ENCODE peak calls at places on chromosomes 3 and 15, in five cellular contexts. K is A549, I is HepG2, S is GM12878, E is K562. C is an unnamed sample.

GRCh38 chr3:172280406-172281051 is 167.7 kb downstream of the GHSR start:
- ATAC-seq in K (peak; percentile 44), I (no peak), S (no peak), E (peak; percentile 20), C (no peak)

GRCh38 chr15:90212221-90213079 is 11.3 kb downstream of the SEMA4B start:
- ATAC-seq in K (peak; percentile 3), I (no peak), S (no peak), E (no peak), C (no peak)

GRCh38 chr3:19216669-19217337 is 68.5 kb downstream of the KCNH8 start:
- ATAC-seq in K (no peak), I (no peak), S (no peak), E (no peak), C (no peak)

GRCh38 chr15:80662129-80662528 is 33.0 kb upstream of the ABHD17C start:
- ATAC-seq in K (no peak), I (no peak), S (peak; percentile 55), E (no peak), C (no peak)

GRCh38 chr3:97957617-97958311 is 14.5 kb downstream of the RIOX2 start:
- ATAC-seq in K (no peak), I (no peak), S (no peak), E (peak; percentile 68), C (peak; percentile 46)

GRCh38 chr3:142964150-142964498 is 650 bp upstream of the PAQR9 start:
- ATAC-seq in K (peak; percentile 48), I (peak; percentile 16), S (no peak), E (no peak), C (peak; percentile 17)

GRCh38 chr3:108403198-108403597 is 106.8 kb downstream of the HHLA2 start:
- ATAC-seq in K (no peak), I (no peak), S (no peak), E (no peak), C (no peak)

GRCh38 chr3:60047426-60048200 is 997.8 kb upstream of the CFAP20DC start:
- ATAC-seq in K (no peak), I (no peak), S (no peak), E (no peak), C (no peak)

GRCh38 chr3:83877909-83878308 is 1080.9 kb upstream of the CADM2 start:
- ATAC-seq in K (no peak), I (no peak), S (no peak), E (no peak), C (no peak)

DNA sequence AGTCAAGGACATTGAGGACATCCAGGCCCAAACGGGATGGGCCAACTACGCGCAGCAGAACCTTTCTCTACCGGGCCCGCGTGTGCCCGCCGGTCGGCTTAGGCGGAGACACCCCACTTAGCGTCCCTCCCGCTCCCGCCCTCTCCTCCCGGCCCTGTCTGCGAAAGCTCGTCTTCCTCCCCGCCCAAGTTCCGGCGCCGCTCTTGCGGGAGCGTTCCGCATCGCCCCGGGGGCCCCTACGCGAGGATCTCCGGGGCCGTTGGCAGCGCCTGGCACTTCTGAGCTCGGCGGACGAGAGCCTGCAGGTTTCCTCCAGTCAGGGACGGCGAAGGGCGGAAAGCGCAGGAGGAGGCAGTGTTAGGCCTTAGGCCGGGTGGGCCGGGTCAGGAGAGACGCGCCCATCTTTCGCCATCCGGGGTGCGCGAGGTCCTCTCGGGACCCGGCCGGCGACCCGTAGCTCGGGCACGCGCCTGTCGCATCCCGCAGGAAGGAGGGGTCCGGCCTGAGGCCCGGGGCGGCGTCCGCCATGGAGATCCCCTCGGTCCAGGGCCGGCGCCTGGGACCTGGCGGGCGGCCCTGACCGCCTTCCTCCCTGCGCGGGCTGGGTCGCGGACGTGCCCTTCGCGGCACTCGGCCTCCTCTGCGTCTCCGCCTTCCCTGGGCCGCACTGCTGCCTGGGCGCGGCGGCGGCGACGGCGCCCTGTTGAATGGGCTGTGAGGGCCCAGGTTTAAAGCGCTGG is at the start of gene FEM1B:
- ATAC-seq in K (peak; percentile 86), I (peak; percentile 85), S (peak; percentile 88), E (peak; percentile 87), C (peak; percentile 91)
- TF ChIP-seq POLR2A in K (peak; percentile 67), I (peak; percentile 71), S (peak; percentile 90), E (peak; percentile 91), C (peak; percentile 49)

GRCh38 chr15:41507820-41508290 is 5.8 kb downstream of the LTK start:
- ATAC-seq in K (no peak), I (peak; percentile 4), S (no peak), E (no peak), C (no peak)
- TF ChIP-seq EP300 in K (no peak), I (no peak), S (no peak), E (no peak), C (no peak)

DNA sequence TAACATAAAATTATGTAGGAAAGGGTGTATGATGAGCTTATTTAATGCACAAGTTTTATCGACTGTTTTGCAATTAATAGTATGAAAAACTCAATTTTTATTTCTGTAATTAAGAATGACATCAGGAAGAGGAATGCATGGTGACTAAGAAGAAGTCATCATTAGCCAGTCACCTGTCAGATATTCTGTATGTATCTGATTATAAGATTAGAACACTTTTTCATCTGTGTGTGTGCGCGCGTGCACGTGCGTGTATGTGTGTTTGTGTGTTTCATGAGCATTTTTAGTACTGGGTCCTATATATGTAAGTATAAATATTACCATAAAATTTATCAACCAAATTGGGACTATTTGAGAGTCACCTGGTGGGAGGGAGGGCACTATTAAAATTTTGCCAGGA is 5.0 kb upstream of the ABHD2 start:
- ATAC-seq in K (no peak), I (no peak), S (no peak), E (no peak), C (no peak)
- TF ChIP-seq POLR2A in K (no peak), I (no peak), S (no peak), E (no peak), C (no peak)

GRCh38 chr15:33655488-33655887 is 312.8 kb upstream of the CHRM5 start:
- ATAC-seq in K (no peak), I (no peak), S (no peak), E (no peak), C (no peak)
- TF ChIP-seq EP300 in K (no peak), I (no peak), S (no peak), E (no peak), C (no peak)

DNA sequence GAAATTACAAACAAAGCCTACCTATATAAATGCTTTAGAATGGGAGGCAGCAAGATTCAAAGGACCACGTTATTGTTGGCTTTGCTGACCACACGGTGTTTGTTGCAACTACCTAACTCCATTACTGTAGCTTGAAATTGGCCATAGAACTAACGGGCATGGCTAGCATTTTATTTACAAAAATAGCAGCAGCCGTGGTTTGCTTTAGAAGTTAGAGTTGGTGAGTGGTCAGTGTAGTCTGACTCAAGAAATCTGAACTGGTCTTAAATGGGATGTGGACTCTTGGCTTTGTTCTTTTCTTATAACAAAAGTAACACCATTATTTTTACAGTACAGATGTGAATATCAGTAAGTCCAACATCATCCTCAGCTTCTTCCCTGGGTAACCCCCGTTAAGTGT is 10.6 kb downstream of the ATP1B3 start:
- ATAC-seq in K (no peak), I (no peak), S (no peak), E (no peak), C (no peak)
- TF ChIP-seq POLR2A in K (no peak), I (no peak), S (no peak), E (no peak), C (no peak)

GRCh38 chr15:70318594-70318993 is 220.9 kb upstream of the TLE3 start:
- ATAC-seq in K (no peak), I (no peak), S (no peak), E (no peak), C (no peak)

GRCh38 chr15:70320077-70320830 is 222.5 kb upstream of the TLE3 start:
- ATAC-seq in K (no peak), I (no peak), S (peak; percentile 55), E (no peak), C (no peak)

GRCh38 chr15:70319466-70319865 is 221.7 kb upstream of the TLE3 start:
- ATAC-seq in K (no peak), I (no peak), S (peak; percentile 97), E (no peak), C (no peak)

GRCh38 chr15:70321106-70321809 is 223.5 kb upstream of the TLE3 start:
- ATAC-seq in K (no peak), I (no peak), S (no peak), E (no peak), C (no peak)

GRCh38 chr15:70318996-70319465 is 221.3 kb upstream of the TLE3 start:
- ATAC-seq in K (no peak), I (no peak), S (peak; percentile 40), E (no peak), C (peak; percentile 75)
- TF ChIP-seq EP300 in K (no peak), I (no peak), S (no peak), E (no peak), C (no peak)

DNA sequence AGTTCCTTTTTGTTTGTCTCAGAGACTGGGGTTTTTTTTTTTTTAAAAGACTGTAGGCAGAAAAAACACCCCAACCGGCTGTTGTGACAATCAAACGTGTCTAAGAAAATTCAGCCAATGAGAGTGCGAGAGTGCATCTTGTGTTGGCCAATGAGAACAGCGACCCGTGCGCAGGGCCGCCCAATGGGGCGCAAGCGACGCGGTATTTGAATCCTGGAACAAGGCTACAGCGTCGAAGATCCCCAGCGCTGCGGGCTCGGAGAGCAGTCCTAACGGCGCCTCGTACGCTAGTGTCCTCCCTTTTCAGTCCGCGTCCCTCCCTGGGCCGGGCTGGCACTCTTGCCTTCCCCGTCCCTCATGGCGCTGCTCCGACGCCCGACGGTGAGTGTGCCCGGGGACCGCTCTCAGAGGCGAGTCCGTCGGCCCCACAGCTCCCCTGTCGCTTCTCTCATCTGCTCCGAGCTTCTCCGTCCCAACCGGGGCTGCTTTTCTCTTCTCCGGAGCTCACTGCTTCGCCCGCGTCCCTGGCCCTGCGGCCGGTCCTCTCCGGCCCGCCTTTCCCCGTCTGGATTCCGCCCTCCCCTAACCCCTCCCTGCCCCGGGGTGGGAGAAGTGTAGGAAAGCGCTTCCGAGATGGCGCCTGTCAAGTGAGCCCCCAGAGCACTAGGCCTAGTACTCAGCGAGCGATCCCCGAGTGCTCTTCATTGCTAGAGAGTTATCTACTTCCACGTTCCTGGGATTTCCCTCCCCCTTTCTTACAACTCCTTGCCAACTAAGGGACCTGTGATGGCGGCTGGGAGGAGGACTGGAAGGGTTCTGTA is at the start of gene CCNB2:
- ATAC-seq in K (peak; percentile 99), I (peak; percentile 99), S (peak; percentile 100), E (peak; percentile 99), C (peak; percentile 98)
- TF ChIP-seq POLR2A in K (peak; percentile 71), I (peak; percentile 91), S (peak; percentile 98), E (peak; percentile 96), C (no peak)

DNA sequence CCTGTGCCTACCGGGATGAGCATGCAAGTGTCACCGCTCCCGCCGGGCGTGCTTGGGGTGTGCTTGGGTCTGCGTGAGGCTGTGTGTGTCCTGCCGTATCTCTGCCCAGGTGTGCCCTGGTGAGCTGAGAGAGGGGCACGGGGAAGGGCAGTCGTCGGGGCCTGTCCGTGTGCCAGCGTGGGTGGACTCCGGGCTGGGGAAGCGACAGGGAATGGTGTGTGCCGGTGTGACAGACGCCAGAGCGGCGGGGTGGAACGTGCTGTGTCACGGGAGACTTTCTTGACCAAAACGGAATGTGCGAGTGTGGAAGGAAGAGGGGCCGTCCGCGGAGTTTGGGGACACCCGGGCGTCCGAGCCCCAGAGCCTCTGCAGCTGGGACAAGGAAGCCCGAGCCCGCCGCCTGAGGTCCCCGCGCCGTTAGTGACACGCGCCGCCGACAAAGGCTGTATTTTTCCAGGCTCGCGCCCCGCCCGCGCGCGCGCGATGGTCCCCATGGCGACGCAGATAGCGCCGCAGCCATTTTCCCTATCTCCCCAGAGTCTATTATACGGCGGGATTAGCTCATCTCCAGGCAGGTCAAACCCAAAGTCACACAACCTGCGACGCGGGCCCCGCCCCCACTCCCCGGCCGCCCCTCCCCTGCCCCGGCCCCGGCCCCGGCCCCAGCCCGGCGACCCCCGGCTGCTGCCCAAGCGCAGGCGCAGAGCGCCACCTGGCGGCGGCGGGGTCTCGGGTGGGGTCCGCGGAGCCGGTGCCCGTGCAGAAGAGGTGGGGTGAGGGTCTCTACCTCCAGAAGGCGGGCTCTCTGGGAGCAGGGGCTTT is 4.5 kb upstream of the GATA2 start:
- ATAC-seq in K (peak; percentile 78), I (peak; percentile 42), S (peak; percentile 72), E (peak; percentile 65), C (peak; percentile 57)
- TF ChIP-seq EP300 in K (no peak), I (no peak), S (no peak), E (no peak), C (no peak)

C was measured in gastroesophageal sphincter.